ENCODE peak calls at places on chromosome 20, in eight cellular contexts. A is stimulated activated effector memory CD8-positive, alpha-beta T cell treated with anti-CD3 and anti-CD28 coated beads, Interleukin-12 subunit alpha, Interleukin-12 subunit beta, amount 100 ng/mL, for 72 hours; R is neuronal stem cell; F is stimulated activated CD4-positive, alpha-beta T cell treated with anti-CD3 and anti-CD28 coated beads, TNF-alpha, amount 100 ng/mL, for 24 hours; W is NCI-H1436; V is D721Med; D is NCI-H2081; M is cardiac muscle cell. J is an unnamed sample.
A peak's percentile ranks its signal among the peaks of the same experiment; 100 is the strongest.

GRCh38 chr20:57693002-57693582 is 16.7 kb downstream of the PMEPA1 start:
- DNase-seq in A (no peak), R (no peak), F (no peak), W (no peak), V (no peak), D (no peak), M (no peak), J (no peak)

GRCh38 chr20:19757973-19758887 is at the start of gene RIN2:
- DNase-seq in A (no peak), R (peak; percentile 92), F (peak; percentile 13), W (peak; percentile 83), V (no peak), D (peak; percentile 76), M (peak; percentile 97), J (peak; percentile 21)

GRCh38 chr20:4858000-4858399 is 136.3 kb downstream of the PRND start:
- DNase-seq in A (no peak), R (no peak), F (no peak), W (no peak), V (no peak), D (no peak), M (no peak), J (no peak)

GRCh38 chr20:38551056-38551626 is 29.9 kb upstream of the ADIG start:
- DNase-seq in A (no peak), R (no peak), F (no peak), W (no peak), V (no peak), D (no peak), M (no peak), J (no peak)

GRCh38 chr20:32203556-32204484 is 3.7 kb downstream of the PLAGL2 start:
- DNase-seq in A (peak; percentile 29), R (no peak), F (peak; percentile 79), W (peak; percentile 81), V (no peak), D (peak; percentile 30), M (peak; percentile 52), J (no peak)

GRCh38 chr20:38057351-38057972 is 23.9 kb downstream of the RPRD1B start:
- DNase-seq in A (peak; percentile 71), R (peak; percentile 89), F (peak; percentile 69), W (peak; percentile 72), V (no peak), D (peak; percentile 70), M (peak; percentile 77), J (peak; percentile 73)

GRCh38 chr20:49539481-49540231 is 28.3 kb downstream of the PTGIS start:
- DNase-seq in A (no peak), R (no peak), F (no peak), W (no peak), V (no peak), D (peak; percentile 4), M (no peak), J (no peak)

GRCh38 chr20:32130352-32130751 is 20.8 kb downstream of the TM9SF4 start:
- DNase-seq in A (no peak), R (no peak), F (no peak), W (no peak), V (no peak), D (no peak), M (peak; percentile 11), J (no peak)

GRCh38 chr20:31764641-31765305 is 25.7 kb downstream of the TPX2 start:
- DNase-seq in A (no peak), R (no peak), F (no peak), W (no peak), V (no peak), D (no peak), M (peak; percentile 60), J (no peak)

GRCh38 chr20:38581013-38581412 is at the start of gene ADIG:
- DNase-seq in A (no peak), R (no peak), F (no peak), W (peak; percentile 15), V (no peak), D (no peak), M (no peak), J (no peak)

GRCh38 chr20:5090191-5090590 is 29.6 kb downstream of the PCNA start:
- DNase-seq in A (no peak), R (no peak), F (no peak), W (no peak), V (no peak), D (no peak), M (no peak), J (no peak)

J was measured in activated B cell treated with CpG ODN at 0.5 μM for 24 hours.